ENCODE peak calls at places on chromosome 12, in seven cellular contexts. One of them, this sample, is unnamed.

GRCh38 chr12:122847516-122847836 is 12.2 kb downstream of the HIP1R start:
- DNase-seq in naive B cell: no peak
- DNase-seq in AG09319: no peak
- DNase-seq in memory B cell: no peak
- DNase-seq in esophagus squamous epithelium: no peak
- DNase-seq in Kasumi-1: no peak
- DNase-seq in iris pigment epithelial cell: no peak
- DNase-seq in this sample: no peak

GRCh38 chr12:78181544-78182162 is 351.0 kb downstream of the NAV3 start:
- DNase-seq in naive B cell: no peak
- DNase-seq in AG09319: no peak
- DNase-seq in memory B cell: no peak
- DNase-seq in esophagus squamous epithelium: no peak
- DNase-seq in Kasumi-1: peak; percentile 67
- DNase-seq in iris pigment epithelial cell: peak; percentile 39
- DNase-seq in this sample: no peak

GRCh38 chr12:53596920-53597363 is 29.2 kb downstream of the ATF7 start:
- DNase-seq in naive B cell: no peak
- DNase-seq in AG09319: peak; percentile 22
- DNase-seq in memory B cell: no peak
- DNase-seq in esophagus squamous epithelium: no peak
- DNase-seq in Kasumi-1: no peak
- DNase-seq in iris pigment epithelial cell: peak; percentile 56
- DNase-seq in this sample: no peak

GRCh38 chr12:51941011-51941561 is 10.4 kb upstream of the ACVR1B start:
- DNase-seq in naive B cell: no peak
- DNase-seq in AG09319: no peak
- DNase-seq in memory B cell: no peak
- DNase-seq in esophagus squamous epithelium: no peak
- DNase-seq in Kasumi-1: no peak
- DNase-seq in iris pigment epithelial cell: peak; percentile 78
- DNase-seq in this sample: no peak

GRCh38 chr12:50924131-50924438 is 28.3 kb upstream of the HIGD1C start:
- DNase-seq in naive B cell: no peak
- DNase-seq in AG09319: no peak
- DNase-seq in memory B cell: no peak
- DNase-seq in esophagus squamous epithelium: no peak
- DNase-seq in Kasumi-1: peak; percentile 69
- DNase-seq in iris pigment epithelial cell: no peak
- DNase-seq in this sample: no peak

GRCh38 chr12:19967486-19967885 is 400.9 kb upstream of the PDE3A start:
- DNase-seq in naive B cell: no peak
- DNase-seq in AG09319: no peak
- DNase-seq in memory B cell: no peak
- DNase-seq in esophagus squamous epithelium: no peak
- DNase-seq in Kasumi-1: peak; percentile 33
- DNase-seq in iris pigment epithelial cell: peak; percentile 100
- DNase-seq in this sample: no peak

GRCh38 chr12:117699118-117699517 is 269.7 kb downstream of the KSR2 start:
- DNase-seq in naive B cell: no peak
- DNase-seq in AG09319: no peak
- DNase-seq in memory B cell: no peak
- DNase-seq in esophagus squamous epithelium: no peak
- DNase-seq in Kasumi-1: no peak
- DNase-seq in iris pigment epithelial cell: no peak
- DNase-seq in this sample: no peak

GRCh38 chr12:38669530-38669929 is 235.9 kb downstream of the CPNE8 start:
- DNase-seq in naive B cell: no peak
- DNase-seq in AG09319: no peak
- DNase-seq in memory B cell: no peak
- DNase-seq in esophagus squamous epithelium: no peak
- DNase-seq in Kasumi-1: peak; percentile 49
- DNase-seq in iris pigment epithelial cell: no peak
- DNase-seq in this sample: no peak

GRCh38 chr12:49667319-49668090 is 39.7 kb downstream of the FMNL3 start:
- DNase-seq in naive B cell: no peak
- DNase-seq in AG09319: no peak
- DNase-seq in memory B cell: no peak
- DNase-seq in esophagus squamous epithelium: no peak
- DNase-seq in Kasumi-1: no peak
- DNase-seq in iris pigment epithelial cell: peak; percentile 75
- DNase-seq in this sample: no peak

GRCh38 chr12:44372259-44372658 is 503.9 kb downstream of the NELL2 start:
- DNase-seq in naive B cell: no peak
- DNase-seq in AG09319: no peak
- DNase-seq in memory B cell: no peak
- DNase-seq in esophagus squamous epithelium: no peak
- DNase-seq in Kasumi-1: no peak
- DNase-seq in iris pigment epithelial cell: peak; percentile 10
- DNase-seq in this sample: no peak

GRCh38 chr12:11437966-11438365 is 42.6 kb upstream of the PRB2 start:
- DNase-seq in naive B cell: no peak
- DNase-seq in AG09319: no peak
- DNase-seq in memory B cell: no peak
- DNase-seq in esophagus squamous epithelium: no peak
- DNase-seq in Kasumi-1: no peak
- DNase-seq in iris pigment epithelial cell: no peak
- DNase-seq in this sample: no peak

GRCh38 chr12:123118397-123118945 is 32.4 kb downstream of the PITPNM2 start:
- DNase-seq in naive B cell: no peak
- DNase-seq in AG09319: no peak
- DNase-seq in memory B cell: no peak
- DNase-seq in esophagus squamous epithelium: no peak
- DNase-seq in Kasumi-1: no peak
- DNase-seq in iris pigment epithelial cell: no peak
- DNase-seq in this sample: no peak